ENCODE peak calls at places on chromosomes 16 and 17, in ten cellular contexts. P is GDM1; I is occipital lobe; E is stimulated activated CD4-positive, alpha-beta T cell treated with anti-CD3 and anti-CD28 coated beads, TNF-alpha, amount 100 ng/mL, for 24 hours; L is body of pancreas; D is stimulated activated effector memory CD8-positive, alpha-beta T cell treated with anti-CD3 and anti-CD28 coated beads, Interleukin-12 subunit alpha, Interleukin-12 subunit beta, amount 100 ng/mL, for 72 hours; Y is T-helper 9 cell; J is NCI-H774; R is stimulated activated CD8-positive, alpha-beta memory T cell treated with anti-CD3 and anti-CD28 coated beads, Interleukin-7, amount 100 ng/mL, for 24 hours; S is GM20000. T is an unnamed sample.

GRCh38 chr16:20674684-20675487 is 22.6 kb downstream of the ACSM1 start:
- DNase-seq in L (peak), P (no peak), Y (no peak), I (no peak), J (peak), R (no peak), E (no peak), D (no peak), S (no peak), T (peak)

GRCh38 chr17:32015245-32016013 is 8.2 kb downstream of the LRRC37B start:
- DNase-seq in I (no peak), S (no peak), E (no peak), J (peak), R (no peak), Y (no peak), L (peak), P (no peak), D (peak), T (no peak)

GRCh38 chr16:73016488-73016830 is 31.5 kb downstream of the ZFHX3 start:
- DNase-seq in D (no peak), L (no peak), J (no peak), R (no peak), I (no peak), E (no peak), S (peak), P (no peak), Y (no peak), T (no peak)

GRCh38 chr16:48409839-48410610 is 24.8 kb upstream of the SIAH1 start:
- DNase-seq in S (no peak), R (no peak), D (no peak), J (no peak), E (no peak), P (no peak), I (no peak), Y (no peak), L (peak), T (peak)

GRCh38 chr17:32609085-32609484 is 122.3 kb downstream of the CDK5R1 start:
- DNase-seq in P (peak), I (no peak), Y (peak), D (peak), E (peak), S (peak), L (peak), R (peak), J (no peak), T (peak)

GRCh38 chr17:32110596-32110995 is 31.7 kb upstream of the RHOT1 start:
- DNase-seq in R (no peak), I (no peak), S (no peak), E (no peak), L (no peak), D (no peak), J (no peak), Y (no peak), P (no peak), T (no peak)

GRCh38 chr16:69691980-69692911 is 34.1 kb downstream of the NQO1 start:
- DNase-seq in I (no peak), S (no peak), D (no peak), J (no peak), Y (no peak), E (no peak), L (no peak), P (no peak), R (no peak), T (peak)

GRCh38 chr16:83205896-83206295 is 579.1 kb downstream of the CDH13 start:
- DNase-seq in Y (no peak), E (no peak), I (no peak), L (no peak), R (no peak), P (no peak), D (no peak), J (no peak), S (no peak), T (peak)

GRCh38 chr16:12095275-12096161 is 119.0 kb downstream of the SNX29 start:
- DNase-seq in J (peak), R (peak), Y (peak), I (peak), P (peak), E (peak), L (peak), S (peak), D (peak), T (peak)

GRCh38 chr17:61402978-61403845 is 3.6 kb downstream of the TBX2 start:
- DNase-seq in E (no peak), S (no peak), D (peak), I (no peak), Y (no peak), P (peak), J (no peak), R (no peak), L (no peak), T (no peak)

GRCh38 chr17:77382356-77382911 is 241.7 kb downstream of the SEC14L1 start:
- DNase-seq in S (peak), L (no peak), R (no peak), J (no peak), E (no peak), P (no peak), Y (no peak), D (no peak), I (no peak), T (no peak)

GRCh38 chr16:65660390-65660789 is 538.5 kb upstream of the CDH11 start:
- DNase-seq in P (no peak), E (no peak), L (no peak), R (no peak), J (no peak), D (no peak), S (no peak), Y (no peak), I (no peak), T (peak)